ENCODE peak calls at places on chromosomes 5 and 9, in five cellular contexts. Y is PC-3, R is bronchial epithelial cell, J is astrocyte of the spinal cord, K is dorsolateral prefrontal cortex. B is an unnamed sample.

GRCh38 chr9:87234854-87235253 is 262.8 kb upstream of the DAPK1 start:
- DNase-seq in Y (no peak), R (no peak), J (no peak), K (no peak), B (no peak)

GRCh38 chr5:142866563-142867275 is 96.5 kb downstream of the ARHGAP26 start:
- DNase-seq in Y (peak), R (peak), J (peak), K (no peak), B (no peak)

GRCh38 chr9:127445851-127446719 is 5.1 kb downstream of the RPL12 start:
- DNase-seq in Y (peak), R (no peak), J (peak), K (no peak), B (no peak)

GRCh38 chr5:135426102-135427082 is 20.8 kb downstream of the DCANP1 start:
- DNase-seq in Y (peak), R (peak), J (peak), K (no peak), B (no peak)

GRCh38 chr9:4674783-4675182 is 4.6 kb upstream of the CDC37L1 start:
- DNase-seq in Y (peak), R (peak), J (peak), K (no peak), B (peak)

GRCh38 chr9:2726620-2727335 is 9.5 kb downstream of the KCNV2 start:
- DNase-seq in Y (peak), R (peak), J (no peak), K (no peak), B (peak)

GRCh38 chr5:98214240-98215051 is 559.0 kb upstream of the RGMB start:
- DNase-seq in Y (peak), R (peak), J (peak), K (no peak), B (no peak)

GRCh38 chr5:108801301-108801700 is 53.6 kb downstream of the FER start:
- DNase-seq in Y (no peak), R (no peak), J (no peak), K (no peak), B (no peak)

GRCh38 chr5:155700333-155700732 is 626.6 kb upstream of the SGCD start:
- DNase-seq in Y (no peak), R (no peak), J (no peak), K (no peak), B (no peak)

GRCh38 chr5:177455036-177455660 is 8.5 kb downstream of the PRR7 start:
- DNase-seq in Y (peak), R (peak), J (peak), K (peak), B (no peak)

GRCh38 chr9:121529237-121529987 is 29.8 kb upstream of the GGTA1 start:
- DNase-seq in Y (peak), R (peak), J (peak), K (peak), B (peak)

GRCh38 chr5:133400831-133401351 is 211.4 kb downstream of the FSTL4 start:
- DNase-seq in Y (no peak), R (no peak), J (no peak), K (no peak), B (no peak)

GRCh38 chr5:179273441-179274145 is 71.7 kb downstream of the ADAMTS2 start:
- DNase-seq in Y (no peak), R (no peak), J (no peak), K (no peak), B (no peak)

GRCh38 chr5:28014779-28015178 is 976.4 kb upstream of the CDH9 start:
- DNase-seq in Y (peak), R (peak), J (no peak), K (no peak), B (no peak)

GRCh38 chr5:78640622-78641021 is 8.0 kb downstream of the LHFPL2 start:
- DNase-seq in Y (peak), R (peak), J (peak), K (no peak), B (peak)

GRCh38 chr5:83281658-83282057 is 189.9 kb upstream of the VCAN start:
- DNase-seq in Y (peak), R (peak), J (peak), K (no peak), B (peak)

GRCh38 chr9:110468950-110469349 is 110.6 kb downstream of the SVEP1 start:
- DNase-seq in Y (no peak), R (no peak), J (no peak), K (no peak), B (no peak)

DNA sequence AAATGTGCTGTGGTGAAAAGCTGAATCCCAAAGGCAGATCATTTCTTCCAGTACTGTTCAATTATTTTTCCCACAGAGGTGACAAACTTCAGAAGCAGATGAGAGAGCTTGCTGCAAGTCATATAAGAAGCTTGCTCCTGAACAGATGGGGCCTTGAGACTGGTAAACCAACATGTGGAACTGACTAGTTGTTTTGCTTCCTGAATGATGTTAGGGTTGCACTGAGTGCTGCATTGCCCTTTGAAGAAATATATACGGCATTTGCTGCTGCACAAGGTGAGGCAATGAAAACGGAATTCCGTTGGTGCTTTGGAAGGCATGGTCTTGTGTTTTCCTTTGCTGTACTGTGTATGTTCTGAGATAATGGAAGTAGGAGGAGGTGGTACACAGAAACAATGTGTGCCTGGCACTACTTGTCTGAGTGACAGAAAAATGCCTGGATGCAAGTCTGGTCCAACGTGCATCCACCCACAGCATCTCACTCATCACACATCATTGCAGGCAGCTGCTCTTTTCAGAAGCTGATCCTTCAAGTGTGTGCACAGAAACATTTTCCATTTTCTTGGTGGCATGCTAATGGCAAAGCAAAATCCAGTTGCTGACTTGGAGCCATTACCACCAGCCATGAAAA is 76.9 kb downstream of the ANKH start:
- DNase-seq in Y (no peak), R (no peak), J (no peak), K (peak), B (no peak)
- H3K4me3 ChIP-seq in Y (no peak), R (no peak), J (no peak), K (no peak), B (no peak)

GRCh38 chr9:95366731-95367325 is 49.3 kb upstream of the FANCC start:
- DNase-seq in Y (no peak), R (no peak), J (no peak), K (no peak), B (no peak)

GRCh38 chr9:95365766-95366165 is 48.3 kb upstream of the FANCC start:
- DNase-seq in Y (no peak), R (no peak), J (no peak), K (no peak), B (no peak)

GRCh38 chr9:95363051-95363841 is 45.7 kb upstream of the FANCC start:
- DNase-seq in Y (no peak), R (peak), J (no peak), K (no peak), B (no peak)

GRCh38 chr9:95360866-95361265 is 43.4 kb upstream of the FANCC start:
- DNase-seq in Y (no peak), R (no peak), J (no peak), K (no peak), B (no peak)
- TF ChIP-seq CTCF in Y (no peak), R (no peak), J (no peak), K (no peak), B (no peak)

DNA sequence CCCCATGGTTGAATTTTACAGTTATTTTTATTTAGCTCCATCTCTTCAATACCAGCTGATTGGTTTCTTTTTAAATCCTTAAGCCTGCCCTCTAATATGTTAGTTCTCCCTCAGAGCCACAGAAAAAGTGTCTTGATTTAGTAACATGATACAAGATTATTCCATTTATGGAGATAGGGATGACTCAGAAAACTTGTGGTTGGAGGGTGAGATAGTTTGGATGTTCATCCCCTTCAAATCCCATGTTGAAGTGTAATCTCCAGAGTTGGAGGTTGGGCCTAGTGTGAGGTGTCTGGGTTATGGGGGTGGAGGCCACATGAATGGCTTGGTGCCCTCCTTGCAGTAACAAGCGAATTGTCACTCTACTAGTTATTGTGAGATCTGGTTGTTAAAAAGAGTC is 115.7 kb downstream of the FBXO38 start:
- DNase-seq in Y (peak), R (no peak), J (no peak), K (no peak), B (no peak)
- H3K4me3 ChIP-seq in Y (no peak), R (no peak), J (no peak), K (no peak), B (no peak)

GRCh38 chr5:139414601-139415121 is 10.8 kb upstream of the SPATA24 start:
- DNase-seq in Y (no peak), R (no peak), J (no peak), K (no peak), B (no peak)

GRCh38 chr5:139415221-139415861 is 11.5 kb upstream of the SPATA24 start:
- DNase-seq in Y (no peak), R (peak), J (no peak), K (peak), B (no peak)

GRCh38 chr5:139415869-139416268 is 12.0 kb upstream of the SPATA24 start:
- DNase-seq in Y (no peak), R (no peak), J (no peak), K (no peak), B (no peak)

GRCh38 chr5:139413153-139413552 is 9.3 kb upstream of the SPATA24 start:
- DNase-seq in Y (no peak), R (no peak), J (no peak), K (no peak), B (no peak)

DNA sequence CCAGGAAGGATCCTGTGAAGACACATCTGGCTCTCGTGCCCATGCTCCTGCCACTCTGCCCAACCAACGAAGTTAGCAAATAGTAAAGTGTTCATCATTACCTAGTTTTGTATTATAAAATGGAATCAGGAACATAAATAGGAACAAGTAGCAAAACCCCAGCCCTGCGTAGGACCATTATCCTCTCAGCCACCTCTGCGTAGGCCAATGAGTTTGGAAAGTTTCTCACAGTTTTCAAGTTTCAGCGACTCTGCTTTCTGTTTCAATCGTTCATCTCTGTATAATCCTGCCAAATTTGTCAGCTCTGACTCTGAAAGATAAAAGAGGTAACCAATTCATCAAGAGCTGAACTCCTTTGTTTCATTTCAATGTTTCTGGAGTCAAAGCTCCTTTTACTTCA is 10.1 kb upstream of the SPATA24 start:
- DNase-seq in Y (no peak), R (no peak), J (no peak), K (no peak), B (no peak)
- TF ChIP-seq CTCF in Y (no peak), R (no peak), J (no peak), K (no peak), B (no peak)

GRCh38 chr5:103295424-103295823 is 36.9 kb downstream of the MACIR start:
- DNase-seq in Y (no peak), R (no peak), J (no peak), K (no peak), B (no peak)

GRCh38 chr5:103293719-103294118 is 35.2 kb downstream of the MACIR start:
- DNase-seq in Y (no peak), R (no peak), J (no peak), K (no peak), B (no peak)

GRCh38 chr5:103295871-103296270 is 37.3 kb downstream of the MACIR start:
- DNase-seq in Y (no peak), R (no peak), J (no peak), K (no peak), B (no peak)

GRCh38 chr5:103293099-103293498 is 34.5 kb downstream of the MACIR start:
- DNase-seq in Y (no peak), R (no peak), J (no peak), K (no peak), B (no peak)

DNA sequence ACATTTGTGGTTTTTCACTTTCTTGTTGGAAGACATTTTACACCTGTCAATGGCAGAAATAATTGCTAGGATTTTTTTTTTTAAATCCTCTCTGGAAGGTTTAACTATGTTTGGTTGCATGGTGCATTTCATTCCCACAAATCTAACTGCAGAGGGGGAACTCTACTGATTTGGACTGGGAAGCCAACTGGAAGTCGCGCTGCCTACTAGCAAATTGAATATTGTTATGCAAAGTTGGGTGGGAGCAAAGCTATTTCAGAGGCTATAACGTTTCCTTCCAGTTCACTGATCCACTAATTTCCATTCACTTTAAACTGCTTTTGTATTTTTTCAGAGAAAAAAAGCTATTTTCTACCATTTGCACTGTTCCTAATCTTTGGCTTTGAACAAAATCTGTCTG is 40.0 kb downstream of the MACIR start:
- DNase-seq in Y (no peak), R (no peak), J (no peak), K (no peak), B (no peak)
- H3K4me3 ChIP-seq in Y (no peak), R (no peak), J (no peak), K (no peak), B (no peak)

DNA sequence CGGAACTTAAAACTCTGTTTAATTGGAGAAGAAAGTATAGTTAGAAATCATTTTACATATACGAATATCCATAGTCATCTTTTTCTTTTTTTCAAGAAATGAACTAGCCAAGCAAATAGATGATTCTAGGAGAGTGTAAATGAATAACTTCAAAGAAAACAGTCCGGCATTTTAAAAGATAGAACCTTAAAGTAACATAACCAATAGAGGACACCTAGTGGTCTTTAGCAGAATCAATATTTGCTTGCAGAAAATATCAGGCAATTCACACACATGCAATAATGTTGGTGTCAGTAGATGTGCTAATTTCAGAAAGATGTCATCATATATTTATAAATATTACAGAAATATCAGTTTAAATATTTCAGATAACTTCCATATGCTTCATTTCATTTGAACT is 57.1 kb downstream of the HCN1 start:
- DNase-seq in Y (peak), R (no peak), J (no peak), K (no peak), B (peak)
- TF ChIP-seq CTCF in Y (peak), R (no peak), J (no peak), K (peak), B (peak)